ENCODE peak calls at places on chromosomes 7 and 10, in eight cellular contexts. One of them, this sample, is unnamed.

GRCh38 chr7:49848211-49848841 is 74.9 kb downstream of the VWC2 start:
- DNase-seq in SW480: no peak
- DNase-seq in cerebellar cortex: no peak
- DNase-seq in H4: no peak
- DNase-seq in AG10803: no peak
- DNase-seq in Right ventricle myocardium superior: no peak
- DNase-seq in GM23338: no peak
- DNase-seq in cortex of kidney: no peak
- DNase-seq in this sample: no peak

GRCh38 chr7:155453296-155454182 is 4.4 kb upstream of the EN2 start:
- DNase-seq in cortex of kidney: no peak
- DNase-seq in GM23338: peak
- DNase-seq in Right ventricle myocardium superior: no peak
- DNase-seq in cerebellar cortex: peak
- DNase-seq in H4: no peak
- DNase-seq in AG10803: no peak
- DNase-seq in SW480: no peak
- DNase-seq in this sample: no peak

GRCh38 chr10:97922378-97922758 is 72.7 kb downstream of the GOLGA7B start:
- DNase-seq in H4: no peak
- DNase-seq in cerebellar cortex: no peak
- DNase-seq in GM23338: no peak
- DNase-seq in SW480: no peak
- DNase-seq in Right ventricle myocardium superior: no peak
- DNase-seq in cortex of kidney: no peak
- DNase-seq in AG10803: no peak
- DNase-seq in this sample: no peak

GRCh38 chr10:73923935-73924598 is 13.1 kb downstream of the PLAU start:
- DNase-seq in SW480: no peak
- DNase-seq in cerebellar cortex: no peak
- DNase-seq in H4: no peak
- DNase-seq in Right ventricle myocardium superior: no peak
- DNase-seq in AG10803: peak
- DNase-seq in GM23338: peak
- DNase-seq in cortex of kidney: no peak
- DNase-seq in this sample: no peak

GRCh38 chr7:106420741-106421140 is 136.0 kb upstream of the NAMPT start:
- DNase-seq in GM23338: no peak
- DNase-seq in H4: no peak
- DNase-seq in AG10803: no peak
- DNase-seq in SW480: no peak
- DNase-seq in cerebellar cortex: no peak
- DNase-seq in Right ventricle myocardium superior: no peak
- DNase-seq in cortex of kidney: no peak
- DNase-seq in this sample: no peak

GRCh38 chr10:124537891-124538290 is 76.3 kb downstream of the LHPP start:
- DNase-seq in SW480: no peak
- DNase-seq in Right ventricle myocardium superior: no peak
- DNase-seq in H4: no peak
- DNase-seq in GM23338: no peak
- DNase-seq in AG10803: no peak
- DNase-seq in cortex of kidney: no peak
- DNase-seq in cerebellar cortex: no peak
- DNase-seq in this sample: no peak

GRCh38 chr7:99597762-99598501 is at the start of gene TMEM225B:
- DNase-seq in cerebellar cortex: no peak
- DNase-seq in H4: no peak
- DNase-seq in GM23338: peak
- DNase-seq in AG10803: no peak
- DNase-seq in SW480: no peak
- DNase-seq in cortex of kidney: no peak
- DNase-seq in Right ventricle myocardium superior: no peak
- DNase-seq in this sample: no peak

GRCh38 chr10:123262456-123262855 is 108.3 kb downstream of the BUB3 start:
- DNase-seq in Right ventricle myocardium superior: no peak
- DNase-seq in SW480: no peak
- DNase-seq in cortex of kidney: no peak
- DNase-seq in H4: no peak
- DNase-seq in GM23338: no peak
- DNase-seq in AG10803: no peak
- DNase-seq in cerebellar cortex: no peak
- DNase-seq in this sample: no peak

GRCh38 chr10:97333601-97334369 is 744 bp downstream of the FRAT2 start:
- DNase-seq in H4: no peak
- DNase-seq in cortex of kidney: no peak
- DNase-seq in GM23338: peak
- DNase-seq in AG10803: peak
- DNase-seq in Right ventricle myocardium superior: peak
- DNase-seq in SW480: peak
- DNase-seq in cerebellar cortex: no peak
- DNase-seq in this sample: no peak

GRCh38 chr7:37405603-37406122 is 43.0 kb downstream of the ELMO1 start:
- DNase-seq in Right ventricle myocardium superior: peak
- DNase-seq in AG10803: no peak
- DNase-seq in GM23338: no peak
- DNase-seq in cortex of kidney: no peak
- DNase-seq in H4: no peak
- DNase-seq in cerebellar cortex: no peak
- DNase-seq in SW480: no peak
- DNase-seq in this sample: no peak

GRCh38 chr10:119522747-119523426 is 19.6 kb downstream of the RGS10 start:
- DNase-seq in H4: peak
- DNase-seq in GM23338: no peak
- DNase-seq in SW480: no peak
- DNase-seq in cerebellar cortex: no peak
- DNase-seq in Right ventricle myocardium superior: no peak
- DNase-seq in AG10803: no peak
- DNase-seq in cortex of kidney: no peak
- DNase-seq in this sample: no peak

GRCh38 chr7:127997226-127997922 is 33.9 kb downstream of the LRRC4 start:
- DNase-seq in GM23338: peak
- DNase-seq in Right ventricle myocardium superior: no peak
- DNase-seq in H4: no peak
- DNase-seq in cerebellar cortex: no peak
- DNase-seq in AG10803: peak
- DNase-seq in cortex of kidney: no peak
- DNase-seq in SW480: no peak
- DNase-seq in this sample: no peak

GRCh38 chr7:25876092-25876491 is 275.9 kb upstream of the NFE2L3 start:
- DNase-seq in cerebellar cortex: no peak
- DNase-seq in AG10803: no peak
- DNase-seq in SW480: no peak
- DNase-seq in H4: no peak
- DNase-seq in Right ventricle myocardium superior: no peak
- DNase-seq in cortex of kidney: no peak
- DNase-seq in GM23338: no peak
- DNase-seq in this sample: no peak

GRCh38 chr10:121313119-121313858 is 285.0 kb downstream of the FGFR2 start:
- DNase-seq in SW480: no peak
- DNase-seq in AG10803: no peak
- DNase-seq in Right ventricle myocardium superior: no peak
- DNase-seq in H4: no peak
- DNase-seq in cortex of kidney: no peak
- DNase-seq in GM23338: peak
- DNase-seq in cerebellar cortex: no peak
- DNase-seq in this sample: no peak

This sample was measured in pons.